ENCODE peak calls at places on chromosomes 13 and 19, in nine cellular contexts. E, G, K, S, T, I, Y, L and Q are unnamed samples. For H3K4me1, the result is how much of the 10 kb centered on the place peaks cover.

GRCh38 chr19:12720851-12721655 is 2.7 kb downstream of the TNPO2 start:
- DNase-seq in G (no peak), K (no peak), I (no peak), Y (peak), T (peak), E (no peak), L (no peak), S (peak), Q (no peak)

GRCh38 chr13:29227560-29227959 is 367.9 kb downstream of the SLC7A1 start:
- DNase-seq in G (no peak), E (no peak), T (no peak), L (no peak), S (no peak), K (no peak), I (no peak), Y (no peak), Q (no peak)

GRCh38 chr13:73860501-73860900 is 273.7 kb downstream of the KLF12 start:
- DNase-seq in G (no peak), L (no peak), S (no peak), Y (no peak), E (no peak), K (no peak), I (no peak), T (no peak), Q (no peak)

GRCh38 chr19:5992756-5993155 is 14.8 kb upstream of the RANBP3 start:
- DNase-seq in G (no peak), I (no peak), T (no peak), Y (no peak), E (no peak), S (no peak), K (no peak), L (no peak), Q (no peak)

GRCh38 chr13:98520674-98521449 is 56.0 kb downstream of the STK24 start:
- DNase-seq in G (no peak), L (no peak), E (no peak), Y (no peak), S (no peak), I (no peak), K (no peak), T (no peak), Q (no peak)

GRCh38 chr19:50315773-50316448 is 13.3 kb downstream of the KCNC3 start:
- DNase-seq in T (no peak), I (no peak), L (no peak), S (no peak), Y (peak), G (no peak), K (no peak), E (no peak), Q (no peak)

GRCh38 chr19:17922138-17922537 is 10.7 kb upstream of the CCDC124 start:
- DNase-seq in G (no peak), S (no peak), E (no peak), K (no peak), T (no peak), L (no peak), I (no peak), Y (no peak), Q (no peak)

GRCh38 chr13:94679614-94680013 is 32.7 kb downstream of the SOX21 start:
- DNase-seq in K (no peak), Y (no peak), L (no peak), G (no peak), T (no peak), E (no peak), I (no peak), S (no peak), Q (no peak)

GRCh38 chr13:36850790-36851438 is 31.9 kb downstream of the RFXAP start:
- DNase-seq in I (no peak), S (no peak), E (no peak), G (no peak), L (no peak), Y (peak), T (no peak), K (no peak), Q (no peak)

GRCh38 chr19:46723023-46723461 is 6.1 kb upstream of the PRKD2 start:
- DNase-seq in K (no peak), I (no peak), E (peak), S (no peak), G (no peak), Y (no peak), T (no peak), L (no peak), Q (no peak)

GRCh38 chr19:2569596-2570465 is 93.9 kb downstream of the GADD45B start:
- DNase-seq in G (peak), E (peak), T (peak), K (no peak), I (no peak), L (no peak), Y (no peak), S (no peak), Q (no peak)

GRCh38 chr13:110624766-110625756 is 9.7 kb downstream of the NAXD start:
- DNase-seq in S (no peak), K (no peak), I (no peak), G (no peak), T (no peak), L (no peak), Y (peak), E (no peak), Q (no peak)

GRCh38 chr13:30845297-30846214 is 60.5 kb upstream of the MEDAG start:
- DNase-seq in G (no peak), Y (no peak), L (no peak), T (no peak), K (no peak), S (no peak), E (no peak), I (no peak), Q (no peak)

GRCh38 chr19:6767081-6767356 is 216 bp downstream of the SH2D3A start:
- DNase-seq in T (no peak), S (no peak), I (no peak), G (no peak), L (no peak), K (no peak), Y (peak), E (no peak), Q (no peak)

GRCh38 chr19:42074513-42075363 is 1.2 kb upstream of the ZNF574 start:
- DNase-seq in Y (peak), T (no peak), G (no peak), S (no peak), I (no peak), L (no peak), K (peak), E (peak), Q (no peak)

GRCh38 chr13:106152047-106152446 is 383.4 kb downstream of the EFNB2 start:
- DNase-seq in E (no peak), G (no peak), L (no peak), I (no peak), S (no peak), K (no peak), T (no peak), Y (no peak), Q (no peak)

GRCh38 chr13:29143864-29144263 is 323.7 kb downstream of the MTUS2 start:
- DNase-seq in L (no peak), S (no peak), Y (no peak), K (no peak), G (no peak), T (no peak), E (no peak), I (no peak), Q (no peak)

GRCh38 chr13:67506407-67506806 is 276.3 kb upstream of the PCDH9 start:
- DNase-seq in T (no peak), I (no peak), L (no peak), E (no peak), Y (no peak), S (no peak), K (no peak), G (no peak), Q (no peak)

GRCh38 chr13:64239372-64239771 is 2823.7 kb upstream of the PCDH20 start:
- DNase-seq in I (no peak), E (no peak), T (no peak), G (no peak), S (no peak), K (no peak), L (no peak), Y (peak), Q (no peak)

GRCh38 chr19:18290250-18291018 is 9.0 kb upstream of the JUND start:
- DNase-seq in I (peak), K (no peak), S (no peak), L (no peak), G (peak), T (no peak), E (peak), Y (no peak), Q (no peak)

GRCh38 chr13:93227906-93228801 is 1.5 kb downstream of the GPC6 start:
- DNase-seq in T (peak), G (peak), E (no peak), I (no peak), Y (peak), L (no peak), K (peak), S (peak), Q (no peak)

GRCh38 chr13:98478134-98479129 is 98.5 kb downstream of the STK24 start:
- DNase-seq in Y (peak), K (no peak), T (no peak), I (no peak), S (no peak), G (no peak), L (no peak), E (no peak), Q (no peak)

GRCh38 chr13:52738719-52739467 is 727 bp downstream of the CNMD start:
- DNase-seq in L (no peak), E (peak), I (no peak), Y (peak), G (no peak), S (peak), K (no peak), T (no peak), Q (no peak)

GRCh38 chr19:28864024-28864503 is 348.9 kb downstream of the UQCRFS1 start:
- DNase-seq in E (no peak), G (no peak), Y (no peak), I (no peak), K (no peak), L (no peak), S (no peak), T (no peak), Q (no peak)

GRCh38 chr13:30697177-30697953 is 38.0 kb upstream of the ALOX5AP start:
- DNase-seq in E (no peak), L (no peak), T (no peak), I (no peak), G (peak), S (no peak), Y (no peak), K (no peak), Q (no peak)

GRCh38 chr19:35116085-35116801 is 620 bp downstream of the FXYD3 start:
- DNase-seq in K (no peak), T (no peak), E (no peak), I (no peak), L (no peak), S (peak), G (no peak), Y (no peak), Q (peak)

GRCh38 chr19:34681478-34681877 is 4.0 kb downstream of the ZNF302 start:
- DNase-seq in L (no peak), I (no peak), S (no peak), E (no peak), K (no peak), G (no peak), T (no peak), Y (no peak), Q (no peak)

GRCh38 chr19:5680083-5680436 is 256 bp downstream of the MICOS13 start:
- DNase-seq in Y (peak), S (no peak), E (peak), I (no peak), K (no peak), G (peak), L (no peak), T (peak), Q (no peak)

GRCh38 chr13:29849071-29849541 is 1.3 kb downstream of the UBL3 start:
- DNase-seq in G (no peak), L (no peak), I (no peak), T (peak), K (no peak), E (peak), S (no peak), Y (peak), Q (peak)

GRCh38 chr19:10878253-10878652 is 6.9 kb downstream of the CARM1 start:
- DNase-seq in I (no peak), T (no peak), L (no peak), E (no peak), S (no peak), Y (no peak), G (no peak), K (no peak), Q (no peak)

GRCh38 chr19:10885241-10886169 is 14.2 kb downstream of the CARM1 start:
- DNase-seq in E (no peak), K (no peak), I (no peak), G (no peak), T (no peak), L (no peak), S (no peak), Y (peak), Q (no peak)

GRCh38 chr19:10884273-10884672 is 12.9 kb downstream of the CARM1 start:
- DNase-seq in K (no peak), L (peak), T (no peak), Y (no peak), G (no peak), E (no peak), I (no peak), S (no peak), Q (no peak)

GRCh38 chr19:10881403-10882107 is 10.2 kb downstream of the CARM1 start:
- DNase-seq in S (no peak), I (no peak), K (no peak), Y (peak), T (no peak), G (no peak), L (no peak), E (no peak), Q (no peak)

DNA sequence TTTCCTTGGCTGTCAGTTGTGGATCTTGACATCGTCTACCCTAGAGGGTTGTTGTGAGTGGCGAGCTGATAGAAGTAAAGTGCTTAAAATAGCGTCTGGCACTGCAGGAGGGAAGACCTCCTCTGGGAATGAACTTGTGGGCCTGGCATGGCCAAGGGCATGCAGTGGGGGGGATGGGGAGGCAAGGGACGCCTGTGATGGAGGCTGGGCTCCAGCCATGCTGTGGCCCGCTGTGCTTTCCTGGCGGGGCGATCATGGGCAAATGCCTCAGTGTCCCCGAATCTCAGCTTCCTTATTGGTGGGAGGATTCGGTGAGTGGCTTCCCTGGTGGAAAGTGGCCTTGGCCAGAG is 10.7 kb downstream of the CARM1 start:
- DNase-seq in K (no peak), Y (no peak), I (no peak), G (no peak), S (no peak), T (peak), E (no peak), L (no peak), Q (no peak)
- H3K4me1 ChIP-seq in K (under half), Y (half or more), I (under half), G (under half), S (under half), T (under half), E (under half), L (under half), Q (under half)

GRCh38 chr13:47148543-47148942 is 251.7 kb upstream of the HTR2A start:
- DNase-seq in G (no peak), I (no peak), K (no peak), S (no peak), Y (no peak), L (no peak), E (no peak), T (no peak), Q (no peak)
- H3K27ac ChIP-seq in G (no peak), I (no peak), K (no peak), S (no peak), Y (no peak), L (no peak), E (no peak), T (no peak), Q (no peak)

GRCh38 chr19:1360818-1361461 is 22.8 kb upstream of the NDUFS7 start:
- DNase-seq in G (peak), E (no peak), K (peak), Y (no peak), L (no peak), T (peak), S (peak), I (no peak), Q (peak)
- H3K4me3 ChIP-seq in G (peak), E (no peak), K (peak), Y (no peak), L (no peak), T (no peak), S (no peak), I (peak), Q (no peak)

GRCh38 chr13:56752630-56753029 is 388.1 kb upstream of the PRR20A start:
- DNase-seq in I (no peak), E (no peak), L (no peak), Y (peak), G (no peak), S (no peak), K (no peak), T (no peak), Q (no peak)

DNA sequence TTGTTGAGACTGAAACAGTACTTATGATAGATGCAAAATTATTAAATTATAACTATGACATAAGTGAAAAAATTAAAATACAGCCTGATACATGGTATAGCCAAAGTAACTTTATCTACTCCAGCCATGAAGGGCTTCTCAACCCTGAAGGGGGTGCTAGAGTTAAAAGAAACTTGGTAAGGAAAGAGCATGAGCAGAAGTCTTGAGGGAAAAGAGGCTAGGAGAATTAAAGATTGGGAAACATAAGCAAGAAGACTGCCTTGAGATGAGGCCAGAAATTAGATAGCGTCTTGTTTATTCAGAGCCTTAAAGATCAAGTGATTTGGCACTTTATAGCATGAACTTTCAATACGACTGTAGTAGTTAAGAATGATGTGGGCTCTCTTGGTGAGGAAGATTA is 385.5 kb upstream of the PRR20A start:
- DNase-seq in E (no peak), S (no peak), G (no peak), L (no peak), T (no peak), Y (peak), K (no peak), I (no peak), Q (no peak)
- H3K4me1 ChIP-seq in E (under half), S (under half), G (under half), L (under half), T (under half), Y (under half), K (under half), I (under half), Q (under half)

GRCh38 chr13:48859168-48860105 is 116.3 kb upstream of the FNDC3A start:
- DNase-seq in I (no peak), G (no peak), T (no peak), L (no peak), S (no peak), E (no peak), Y (peak), K (no peak), Q (no peak)
- H3K27ac ChIP-seq in I (no peak), G (no peak), T (no peak), L (no peak), S (no peak), E (no peak), Y (peak), K (no peak), Q (no peak)

DNA sequence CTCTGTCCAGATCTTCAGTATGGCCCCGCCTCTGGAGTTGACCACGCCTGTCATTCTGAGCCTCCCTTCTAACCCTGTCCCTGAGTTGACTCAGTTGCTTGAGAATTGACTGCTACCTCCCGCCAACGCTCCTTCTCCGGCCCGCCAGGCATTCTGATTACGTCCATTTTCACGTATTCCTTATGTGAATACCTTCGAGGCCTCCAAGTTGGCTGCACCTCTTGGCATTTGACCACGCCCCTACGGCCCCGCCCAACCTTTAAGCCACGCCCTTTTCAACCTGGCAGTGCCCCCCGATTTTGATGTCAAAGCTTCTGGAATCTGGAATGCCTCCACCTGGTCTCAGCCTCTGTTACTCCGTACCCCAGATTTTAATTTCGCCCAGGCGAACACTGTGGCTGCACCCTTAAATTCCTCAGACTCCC is 1.7 kb upstream of the EML2 start:
- DNase-seq in Y (peak), E (peak), I (no peak), T (no peak), K (no peak), G (no peak), L (peak), S (peak), Q (peak)
- H3K4me3 ChIP-seq in Y (peak), E (no peak), I (no peak), T (no peak), K (no peak), G (no peak), L (peak), S (no peak), Q (no peak)

GRCh38 chr13:79806821-79807220 is 325.9 kb downstream of the NDFIP2 start:
- DNase-seq in K (no peak), E (no peak), S (no peak), L (no peak), T (no peak), I (no peak), G (no peak), Y (no peak), Q (no peak)

GRCh38 chr13:79810671-79811070 is 329.7 kb downstream of the NDFIP2 start:
- DNase-seq in Y (peak), I (no peak), S (no peak), L (no peak), E (no peak), K (no peak), G (no peak), T (no peak), Q (no peak)

GRCh38 chr13:79807554-79807953 is 326.6 kb downstream of the NDFIP2 start:
- DNase-seq in E (no peak), G (no peak), T (no peak), S (no peak), I (no peak), L (no peak), K (no peak), Y (no peak), Q (no peak)

GRCh38 chr13:79810018-79810417 is 329.1 kb downstream of the NDFIP2 start:
- DNase-seq in L (no peak), Y (no peak), I (no peak), K (no peak), G (no peak), S (no peak), E (no peak), T (no peak), Q (no peak)

GRCh38 chr13:79808475-79808874 is 327.5 kb downstream of the NDFIP2 start:
- DNase-seq in T (no peak), I (no peak), G (no peak), E (no peak), L (no peak), Y (no peak), K (no peak), S (no peak), Q (no peak)
- H3K4me1 ChIP-seq in T (under half), I (under half), G (under half), E (under half), L (under half), Y (under half), K (under half), S (under half), Q (under half)

DNA sequence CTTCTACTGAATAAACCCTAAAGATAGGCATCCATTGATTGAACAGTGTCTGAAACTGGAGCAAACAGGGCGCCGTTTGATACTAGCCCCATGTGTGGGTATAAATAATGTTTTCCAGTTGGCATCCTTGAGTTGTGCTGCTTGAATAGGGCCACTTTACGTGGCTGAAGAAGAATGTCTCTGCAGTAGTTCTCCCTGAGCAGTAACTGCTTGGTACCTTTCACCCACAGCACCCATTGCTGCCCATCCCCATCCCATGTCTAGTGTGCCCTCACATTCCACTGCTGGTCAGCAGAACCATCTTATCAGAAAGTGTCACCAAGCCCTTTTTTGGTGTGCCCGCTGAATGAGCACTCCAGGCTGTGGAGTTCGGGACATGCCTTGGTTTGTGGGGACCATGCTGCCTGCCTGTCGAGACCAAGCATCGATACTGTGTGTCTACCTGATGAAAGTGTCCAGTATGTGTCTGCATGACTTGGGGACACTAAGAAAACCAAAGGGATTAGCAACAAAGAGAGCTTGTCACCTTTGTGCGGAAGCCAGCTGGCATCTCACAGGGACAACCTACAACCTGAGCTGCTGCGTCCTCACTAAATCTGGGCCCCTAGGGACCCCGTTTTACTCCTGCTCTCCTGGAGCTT is 162.0 kb downstream of the TM9SF2 start:
- DNase-seq in S (no peak), I (no peak), Y (no peak), E (no peak), G (no peak), L (no peak), K (no peak), T (no peak), Q (no peak)
- H3K27ac ChIP-seq in S (no peak), I (no peak), Y (no peak), E (no peak), G (no peak), L (no peak), K (no peak), T (no peak), Q (no peak)